ENCODE peak calls at places on chromosomes 2 and 18, in nine cellular contexts. One of them, this sample, is unnamed.

GRCh38 chr2:4168834-4169233 is 465.5 kb downstream of the DCDC2C start:
- DNase-seq in adipocyte: no peak
- DNase-seq in right cardiac atrium: no peak
- DNase-seq in left cardiac atrium: no peak
- DNase-seq in frontal cortex: no peak
- DNase-seq in NCI-H774: no peak
- DNase-seq in stimulated activated CD8-positive, alpha-beta memory T cell treated with anti-CD3 and anti-CD28 coated beads, Interleukin-2, amount 100 ng/mL, for 1 hour: no peak
- DNase-seq in mesendoderm: peak; percentile 13
- DNase-seq in IMR-90: no peak
- DNase-seq in this sample: no peak

GRCh38 chr2:132438650-132439030 is 22.0 kb downstream of the GPR39 start:
- DNase-seq in adipocyte: peak; percentile 89
- DNase-seq in right cardiac atrium: no peak
- DNase-seq in left cardiac atrium: no peak
- DNase-seq in frontal cortex: no peak
- DNase-seq in NCI-H774: no peak
- DNase-seq in stimulated activated CD8-positive, alpha-beta memory T cell treated with anti-CD3 and anti-CD28 coated beads, Interleukin-2, amount 100 ng/mL, for 1 hour: no peak
- DNase-seq in mesendoderm: peak; percentile 58
- DNase-seq in IMR-90: peak; percentile 97
- DNase-seq in this sample: no peak

GRCh38 chr2:237449193-237449797 is 35.3 kb upstream of the COL6A3 start:
- DNase-seq in adipocyte: no peak
- DNase-seq in right cardiac atrium: peak; percentile 78
- DNase-seq in left cardiac atrium: peak; percentile 75
- DNase-seq in frontal cortex: no peak
- DNase-seq in NCI-H774: no peak
- DNase-seq in stimulated activated CD8-positive, alpha-beta memory T cell treated with anti-CD3 and anti-CD28 coated beads, Interleukin-2, amount 100 ng/mL, for 1 hour: no peak
- DNase-seq in mesendoderm: no peak
- DNase-seq in IMR-90: peak; percentile 48
- DNase-seq in this sample: no peak

GRCh38 chr2:227517724-227518123 is 45.8 kb downstream of the AGFG1 start:
- DNase-seq in adipocyte: no peak
- DNase-seq in right cardiac atrium: no peak
- DNase-seq in left cardiac atrium: no peak
- DNase-seq in frontal cortex: no peak
- DNase-seq in NCI-H774: no peak
- DNase-seq in stimulated activated CD8-positive, alpha-beta memory T cell treated with anti-CD3 and anti-CD28 coated beads, Interleukin-2, amount 100 ng/mL, for 1 hour: no peak
- DNase-seq in mesendoderm: no peak
- DNase-seq in IMR-90: no peak
- DNase-seq in this sample: no peak

GRCh38 chr2:129794517-129794916 is 184.9 kb upstream of the RAB6C start:
- DNase-seq in adipocyte: no peak
- DNase-seq in right cardiac atrium: no peak
- DNase-seq in left cardiac atrium: no peak
- DNase-seq in frontal cortex: no peak
- DNase-seq in NCI-H774: no peak
- DNase-seq in stimulated activated CD8-positive, alpha-beta memory T cell treated with anti-CD3 and anti-CD28 coated beads, Interleukin-2, amount 100 ng/mL, for 1 hour: no peak
- DNase-seq in mesendoderm: no peak
- DNase-seq in IMR-90: no peak
- DNase-seq in this sample: no peak

GRCh38 chr2:20148841-20149702 is 75.9 kb downstream of the SDC1 start:
- DNase-seq in adipocyte: peak; percentile 79
- DNase-seq in right cardiac atrium: no peak
- DNase-seq in left cardiac atrium: no peak
- DNase-seq in frontal cortex: no peak
- DNase-seq in NCI-H774: no peak
- DNase-seq in stimulated activated CD8-positive, alpha-beta memory T cell treated with anti-CD3 and anti-CD28 coated beads, Interleukin-2, amount 100 ng/mL, for 1 hour: no peak
- DNase-seq in mesendoderm: no peak
- DNase-seq in IMR-90: peak; percentile 89
- DNase-seq in this sample: no peak

GRCh38 chr2:175854665-175855064 is 147.4 kb downstream of the LNPK start:
- DNase-seq in adipocyte: no peak
- DNase-seq in right cardiac atrium: no peak
- DNase-seq in left cardiac atrium: no peak
- DNase-seq in frontal cortex: no peak
- DNase-seq in NCI-H774: peak; percentile 70
- DNase-seq in stimulated activated CD8-positive, alpha-beta memory T cell treated with anti-CD3 and anti-CD28 coated beads, Interleukin-2, amount 100 ng/mL, for 1 hour: no peak
- DNase-seq in mesendoderm: no peak
- DNase-seq in IMR-90: no peak
- DNase-seq in this sample: no peak

GRCh38 chr2:217289909-217290283 is 430.0 kb upstream of the TNP1 start:
- DNase-seq in adipocyte: peak; percentile 50
- DNase-seq in right cardiac atrium: peak; percentile 35
- DNase-seq in left cardiac atrium: no peak
- DNase-seq in frontal cortex: no peak
- DNase-seq in NCI-H774: peak; percentile 72
- DNase-seq in stimulated activated CD8-positive, alpha-beta memory T cell treated with anti-CD3 and anti-CD28 coated beads, Interleukin-2, amount 100 ng/mL, for 1 hour: no peak
- DNase-seq in mesendoderm: peak; percentile 70
- DNase-seq in IMR-90: peak; percentile 69
- DNase-seq in this sample: no peak

GRCh38 chr2:128765822-128766221 is 447.2 kb upstream of the HS6ST1 start:
- DNase-seq in adipocyte: no peak
- DNase-seq in right cardiac atrium: no peak
- DNase-seq in left cardiac atrium: no peak
- DNase-seq in frontal cortex: no peak
- DNase-seq in NCI-H774: no peak
- DNase-seq in stimulated activated CD8-positive, alpha-beta memory T cell treated with anti-CD3 and anti-CD28 coated beads, Interleukin-2, amount 100 ng/mL, for 1 hour: no peak
- DNase-seq in mesendoderm: no peak
- DNase-seq in IMR-90: no peak
- DNase-seq in this sample: no peak

GRCh38 chr2:48016620-48017019 is 110.3 kb upstream of the FBXO11 start:
- DNase-seq in adipocyte: no peak
- DNase-seq in right cardiac atrium: no peak
- DNase-seq in left cardiac atrium: no peak
- DNase-seq in frontal cortex: no peak
- DNase-seq in NCI-H774: no peak
- DNase-seq in stimulated activated CD8-positive, alpha-beta memory T cell treated with anti-CD3 and anti-CD28 coated beads, Interleukin-2, amount 100 ng/mL, for 1 hour: no peak
- DNase-seq in mesendoderm: peak; percentile 70
- DNase-seq in IMR-90: no peak
- DNase-seq in this sample: no peak

GRCh38 chr2:230737791-230738226 is 25.2 kb downstream of the CAB39 start:
- DNase-seq in adipocyte: no peak
- DNase-seq in right cardiac atrium: no peak
- DNase-seq in left cardiac atrium: no peak
- DNase-seq in frontal cortex: no peak
- DNase-seq in NCI-H774: no peak
- DNase-seq in stimulated activated CD8-positive, alpha-beta memory T cell treated with anti-CD3 and anti-CD28 coated beads, Interleukin-2, amount 100 ng/mL, for 1 hour: no peak
- DNase-seq in mesendoderm: no peak
- DNase-seq in IMR-90: no peak
- DNase-seq in this sample: no peak

GRCh38 chr18:35466815-35467623 is 30.7 kb downstream of the INO80C start:
- DNase-seq in adipocyte: no peak
- DNase-seq in right cardiac atrium: no peak
- DNase-seq in left cardiac atrium: no peak
- DNase-seq in frontal cortex: no peak
- DNase-seq in NCI-H774: no peak
- DNase-seq in stimulated activated CD8-positive, alpha-beta memory T cell treated with anti-CD3 and anti-CD28 coated beads, Interleukin-2, amount 100 ng/mL, for 1 hour: no peak
- DNase-seq in mesendoderm: no peak
- DNase-seq in IMR-90: no peak
- DNase-seq in this sample: no peak

GRCh38 chr2:196244966-196245365 is 73.6 kb upstream of the STK17B start:
- DNase-seq in adipocyte: peak; percentile 74
- DNase-seq in right cardiac atrium: no peak
- DNase-seq in left cardiac atrium: no peak
- DNase-seq in frontal cortex: no peak
- DNase-seq in NCI-H774: no peak
- DNase-seq in stimulated activated CD8-positive, alpha-beta memory T cell treated with anti-CD3 and anti-CD28 coated beads, Interleukin-2, amount 100 ng/mL, for 1 hour: no peak
- DNase-seq in mesendoderm: no peak
- DNase-seq in IMR-90: peak; percentile 60
- DNase-seq in this sample: no peak

GRCh38 chr2:8217366-8218125 is 464.3 kb upstream of the ID2 start:
- DNase-seq in adipocyte: no peak
- DNase-seq in right cardiac atrium: no peak
- DNase-seq in left cardiac atrium: no peak
- DNase-seq in frontal cortex: no peak
- DNase-seq in NCI-H774: no peak
- DNase-seq in stimulated activated CD8-positive, alpha-beta memory T cell treated with anti-CD3 and anti-CD28 coated beads, Interleukin-2, amount 100 ng/mL, for 1 hour: no peak
- DNase-seq in mesendoderm: no peak
- DNase-seq in IMR-90: no peak
- DNase-seq in this sample: no peak

GRCh38 chr2:130964931-130965330 is 128.2 kb downstream of the ARHGEF4 start:
- DNase-seq in adipocyte: no peak
- DNase-seq in right cardiac atrium: no peak
- DNase-seq in left cardiac atrium: no peak
- DNase-seq in frontal cortex: no peak
- DNase-seq in NCI-H774: no peak
- DNase-seq in stimulated activated CD8-positive, alpha-beta memory T cell treated with anti-CD3 and anti-CD28 coated beads, Interleukin-2, amount 100 ng/mL, for 1 hour: no peak
- DNase-seq in mesendoderm: no peak
- DNase-seq in IMR-90: no peak
- DNase-seq in this sample: no peak

GRCh38 chr2:230932556-230933511 is 7.8 kb upstream of the GPR55 start:
- DNase-seq in adipocyte: peak; percentile 71
- DNase-seq in right cardiac atrium: peak; percentile 86
- DNase-seq in left cardiac atrium: peak; percentile 79
- DNase-seq in frontal cortex: peak; percentile 53
- DNase-seq in NCI-H774: no peak
- DNase-seq in stimulated activated CD8-positive, alpha-beta memory T cell treated with anti-CD3 and anti-CD28 coated beads, Interleukin-2, amount 100 ng/mL, for 1 hour: no peak
- DNase-seq in mesendoderm: no peak
- DNase-seq in IMR-90: peak; percentile 28
- DNase-seq in this sample: no peak

GRCh38 chr2:2491964-2492363 is 160.9 kb upstream of the MYT1L start:
- DNase-seq in adipocyte: no peak
- DNase-seq in right cardiac atrium: no peak
- DNase-seq in left cardiac atrium: no peak
- DNase-seq in frontal cortex: no peak
- DNase-seq in NCI-H774: no peak
- DNase-seq in stimulated activated CD8-positive, alpha-beta memory T cell treated with anti-CD3 and anti-CD28 coated beads, Interleukin-2, amount 100 ng/mL, for 1 hour: no peak
- DNase-seq in mesendoderm: no peak
- DNase-seq in IMR-90: no peak
- DNase-seq in this sample: no peak

GRCh38 chr2:230640540-230641011 is 72.1 kb upstream of the CAB39 start:
- DNase-seq in adipocyte: peak; percentile 18
- DNase-seq in right cardiac atrium: no peak
- DNase-seq in left cardiac atrium: no peak
- DNase-seq in frontal cortex: no peak
- DNase-seq in NCI-H774: no peak
- DNase-seq in stimulated activated CD8-positive, alpha-beta memory T cell treated with anti-CD3 and anti-CD28 coated beads, Interleukin-2, amount 100 ng/mL, for 1 hour: no peak
- DNase-seq in mesendoderm: no peak
- DNase-seq in IMR-90: peak; percentile 84
- DNase-seq in this sample: no peak

This sample was measured in left colon.